ENCODE peak calls at places on chromosomes 11 and 22, in ten cellular contexts. O, B, R, T, E, K, V, W, F and N are unnamed samples.

GRCh38 chr11:93577291-93577690 is 34.1 kb upstream of the SMCO4 start:
- DNase-seq in O (no peak), B (peak; percentile 25), R (no peak), T (no peak), E (no peak), K (no peak), V (peak; percentile 92), W (no peak), F (no peak), N (no peak)

GRCh38 chr22:49103314-49104052 is 724.2 kb downstream of the BRD1 start:
- DNase-seq in O (peak; percentile 17), B (no peak), R (no peak), T (no peak), E (peak; percentile 41), K (no peak), V (no peak), W (no peak), F (no peak), N (no peak)

GRCh38 chr11:105447936-105448702 is 161.8 kb upstream of the GRIA4 start:
- DNase-seq in O (no peak), B (no peak), R (peak; percentile 14), T (no peak), E (no peak), K (no peak), V (no peak), W (no peak), F (no peak), N (no peak)

GRCh38 chr11:31240340-31240904 is 129.1 kb downstream of the DCDC1 start:
- DNase-seq in O (no peak), B (peak; percentile 58), R (no peak), T (peak; percentile 63), E (no peak), K (no peak), V (peak; percentile 47), W (peak; percentile 59), F (peak; percentile 1), N (peak; percentile 1)

GRCh38 chr11:19311306-19312030 is 70.7 kb upstream of the E2F8 start:
- DNase-seq in O (no peak), B (peak; percentile 38), R (no peak), T (peak; percentile 57), E (peak; percentile 75), K (peak; percentile 78), V (peak; percentile 13), W (peak; percentile 31), F (peak; percentile 13), N (no peak)

GRCh38 chr11:45031912-45032519 is 81.3 kb upstream of the TP53I11 start:
- DNase-seq in O (no peak), B (no peak), R (peak; percentile 84), T (no peak), E (no peak), K (no peak), V (no peak), W (no peak), F (no peak), N (peak; percentile 49)

GRCh38 chr11:69378303-69379141 is 84.6 kb downstream of the MYEOV start:
- DNase-seq in O (peak; percentile 56), B (no peak), R (peak; percentile 71), T (no peak), E (peak; percentile 53), K (no peak), V (no peak), W (no peak), F (no peak), N (no peak)

GRCh38 chr11:107916671-107917241 is 11.5 kb upstream of the RAB39A start:
- DNase-seq in O (no peak), B (no peak), R (no peak), T (peak; percentile 37), E (no peak), K (peak; percentile 32), V (peak; percentile 8), W (no peak), F (no peak), N (no peak)

GRCh38 chr11:126113012-126113411 is 50.3 kb upstream of the CDON start:
- DNase-seq in O (no peak), B (no peak), R (peak; percentile 57), T (no peak), E (peak; percentile 65), K (no peak), V (no peak), W (no peak), F (no peak), N (no peak)
- H3K4me3 ChIP-seq in O (no peak overlapping the region), B (no peak overlapping the region), R (no peak overlapping the region), T (no peak overlapping the region), E (no peak overlapping the region), K (no peak overlapping the region), V (no peak overlapping the region), W (no peak overlapping the region), F (no peak overlapping the region), N (no peak overlapping the region)

DNA sequence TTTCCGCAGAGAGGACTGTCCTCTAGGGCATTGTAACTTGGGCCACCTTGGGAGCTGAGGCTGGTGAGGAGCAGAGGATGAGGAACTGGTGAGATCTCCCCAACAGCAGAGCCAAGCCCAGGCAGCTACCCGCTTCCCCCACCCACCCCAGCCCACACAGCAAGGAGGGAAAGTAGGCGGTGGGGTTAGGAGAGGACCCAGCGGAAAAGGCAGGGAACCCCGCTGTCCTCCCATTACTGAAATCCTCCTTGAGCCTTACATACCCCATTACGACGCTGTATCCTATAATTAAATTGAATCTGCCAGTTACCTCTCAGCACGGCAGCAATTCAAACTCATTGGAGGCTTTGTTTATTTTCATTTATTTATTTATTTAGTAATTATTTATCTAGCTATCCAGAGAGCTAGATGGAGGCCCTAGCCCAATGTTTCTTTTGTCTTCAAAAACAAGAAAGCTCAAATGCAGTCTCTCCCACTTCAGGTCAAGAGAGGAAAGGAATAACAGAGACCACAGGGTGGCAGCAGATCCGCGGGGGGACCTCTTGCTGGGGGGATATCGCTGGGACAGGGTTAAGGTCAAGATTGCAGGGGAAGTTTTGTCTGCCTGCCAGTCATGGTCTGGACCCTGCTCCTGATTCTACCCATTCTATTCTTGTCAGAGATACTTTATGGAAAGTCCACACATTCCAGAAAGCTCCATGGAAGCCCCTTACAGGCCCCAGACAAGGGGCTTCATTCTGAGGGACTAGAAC is 218.0 kb downstream of the ST3GAL4 start:
- DNase-seq in O (no peak), B (no peak), R (no peak), T (no peak), E (no peak), K (no peak), V (no peak), W (no peak), F (no peak), N (no peak)
- TF ChIP-seq CTCF in O (no peak), B (no peak), R (no peak), T (no peak), E (no peak), K (no peak), V (no peak), W (peak; percentile 19), F (peak; percentile 41), N (no peak)

GRCh38 chr11:8834379-8834778 is 76.6 kb upstream of the AKIP1 start:
- DNase-seq in O (no peak), B (no peak), R (peak; percentile 27), T (no peak), E (no peak), K (no peak), V (peak; percentile 50), W (no peak), F (no peak), N (no peak)

GRCh38 chr11:8839306-8839956 is 71.6 kb upstream of the AKIP1 start:
- DNase-seq in O (no peak), B (no peak), R (peak; percentile 46), T (no peak), E (no peak), K (no peak), V (peak; percentile 49), W (no peak), F (no peak), N (no peak)

GRCh38 chr11:8839957-8840945 is 70.7 kb upstream of the AKIP1 start:
- DNase-seq in O (no peak), B (peak; percentile 59), R (peak; percentile 52), T (peak; percentile 63), E (peak; percentile 56), K (peak; percentile 69), V (peak; percentile 71), W (no peak), F (no peak), N (no peak)

GRCh38 chr11:8841899-8842298 is 69.1 kb upstream of the AKIP1 start:
- DNase-seq in O (no peak), B (peak; percentile 10), R (no peak), T (no peak), E (no peak), K (no peak), V (peak; percentile 61), W (no peak), F (no peak), N (no peak)

GRCh38 chr11:8838248-8838647 is 72.7 kb upstream of the AKIP1 start:
- DNase-seq in O (no peak), B (no peak), R (no peak), T (no peak), E (peak; percentile 46), K (no peak), V (peak; percentile 95), W (no peak), F (peak; percentile 93), N (no peak)
- H3K4me3 ChIP-seq in O (no peak overlapping the region), B (no peak overlapping the region), R (no peak overlapping the region), T (no peak overlapping the region), E (no peak overlapping the region), K (no peak overlapping the region), V (no peak overlapping the region), W (no peak overlapping the region), F (no peak overlapping the region), N (no peak overlapping the region)

GRCh38 chr11:61955031-61955415 is 4.9 kb downstream of the BEST1 start:
- DNase-seq in O (peak; percentile 86), B (peak; percentile 68), R (peak; percentile 91), T (peak; percentile 80), E (peak; percentile 90), K (peak; percentile 48), V (peak; percentile 53), W (no peak), F (no peak), N (no peak)
- TF ChIP-seq CTCF in O (peak; percentile 12), B (peak; percentile 29), R (peak; percentile 21), T (no peak), E (no peak), K (no peak), V (peak; percentile 35), W (no peak), F (peak; percentile 31), N (no peak)

DNA sequence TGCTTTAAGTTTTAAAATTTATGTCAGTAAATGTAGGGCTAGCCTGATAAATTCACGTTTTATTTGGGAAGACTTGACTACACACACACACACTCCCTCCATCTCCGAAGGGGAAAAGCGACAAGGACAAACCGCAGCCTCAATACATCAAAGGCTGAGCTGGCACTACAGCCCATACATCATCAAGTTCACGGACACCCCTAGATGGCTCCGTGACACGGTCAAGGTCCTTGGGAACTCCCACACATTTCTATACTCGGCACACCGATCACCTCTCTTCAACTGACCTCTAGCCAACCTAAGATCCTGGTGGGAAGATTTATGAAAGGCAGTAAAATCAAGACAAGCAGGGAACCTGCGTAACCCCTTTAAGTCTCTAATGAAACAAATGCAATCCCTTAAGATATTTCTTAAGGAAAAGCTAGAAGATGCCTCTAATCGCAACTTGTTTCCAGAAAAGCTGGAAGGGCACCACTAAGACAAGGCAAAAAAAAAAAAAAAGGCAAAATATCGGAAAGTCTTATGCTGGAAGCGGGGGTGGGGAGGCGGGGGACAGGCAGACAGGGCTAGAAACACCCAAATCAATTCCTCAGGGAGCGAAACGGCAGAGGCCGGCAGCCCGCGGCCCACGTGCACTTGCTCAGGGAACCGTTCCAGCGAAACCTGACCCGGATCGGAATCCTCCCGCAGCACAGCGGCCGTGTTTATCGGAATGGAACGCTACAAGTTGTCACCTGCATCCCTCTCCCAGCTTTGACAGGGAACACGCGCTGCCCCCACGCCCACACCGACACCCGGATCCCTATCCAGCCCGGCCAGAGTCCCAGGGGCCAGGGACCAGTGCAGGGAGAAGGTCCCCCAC is 1.5 kb downstream of the ARHGAP20 start:
- DNase-seq in O (peak; percentile 76), B (peak; percentile 34), R (peak; percentile 75), T (peak; percentile 37), E (peak; percentile 79), K (peak; percentile 34), V (peak; percentile 43), W (no peak), F (no peak), N (no peak)
- H3K4me3 ChIP-seq in O (peak overlapping the region; percentile 77), B (no peak overlapping the region), R (peak overlapping the region; percentile 84), T (no peak overlapping the region), E (peak overlapping the region; percentile 55), K (peak overlapping the region; percentile 58), V (peak overlapping the region; percentile 69), W (no peak overlapping the region), F (peak overlapping the region; percentile 73), N (no peak overlapping the region)